ENCODE peak calls at places on chromosomes 13 and 19, in six cellular contexts. C, M, W, V, I and F are unnamed samples.

GRCh38 chr13:37070956-37071355 is 11.5 kb upstream of the SUPT20H start:
- DNase-seq in C (no peak), M (no peak), W (no peak), V (no peak), I (no peak), F (no peak)

GRCh38 chr19:12580180-12580694 is 29.0 kb upstream of the ZNF564 start:
- DNase-seq in C (no peak), M (no peak), W (no peak), V (no peak), I (no peak), F (no peak)

GRCh38 chr13:84025828-84026227 is 143.6 kb upstream of the SLITRK1 start:
- DNase-seq in C (no peak), M (no peak), W (no peak), V (no peak), I (no peak), F (no peak)

GRCh38 chr13:79741006-79741405 is 260.1 kb downstream of the NDFIP2 start:
- DNase-seq in C (no peak), M (no peak), W (no peak), V (peak), I (peak), F (no peak)

GRCh38 chr19:9673912-9674668 is 810 bp downstream of the ZNF562 start:
- DNase-seq in C (no peak), M (peak), W (peak), V (no peak), I (peak), F (no peak)

GRCh38 chr13:25859528-25859927 is 192.3 kb downstream of the SHISA2 start:
- DNase-seq in C (no peak), M (no peak), W (no peak), V (no peak), I (no peak), F (no peak)

GRCh38 chr13:44652223-44652622 is 76.1 kb upstream of the TSC22D1 start:
- DNase-seq in C (no peak), M (no peak), W (no peak), V (no peak), I (no peak), F (no peak)

GRCh38 chr13:106117035-106117434 is 418.4 kb downstream of the EFNB2 start:
- DNase-seq in C (no peak), M (peak), W (no peak), V (peak), I (no peak), F (no peak)

GRCh38 chr13:75197803-75198202 is 284.2 kb downstream of the TBC1D4 start:
- DNase-seq in C (no peak), M (no peak), W (no peak), V (no peak), I (no peak), F (no peak)

GRCh38 chr19:55346725-55347441 is 7.2 kb downstream of the KMT5C start:
- DNase-seq in C (no peak), M (no peak), W (no peak), V (no peak), I (no peak), F (no peak)

GRCh38 chr19:3565177-3565576 is 7.6 kb upstream of the HMG20B start:
- DNase-seq in C (no peak), M (no peak), W (no peak), V (no peak), I (peak), F (no peak)

GRCh38 chr19:11346104-11346940 is at the start of the genes CCDC159 and TMEM205:
- DNase-seq in C (peak), M (peak), W (peak), V (peak), I (peak), F (peak)

GRCh38 chr13:101846701-101847100 is 394.2 kb downstream of the ITGBL1 start:
- DNase-seq in C (no peak), M (no peak), W (no peak), V (no peak), I (no peak), F (no peak)

GRCh38 chr13:33236021-33236420 is 49.5 kb downstream of the STARD13 start:
- DNase-seq in C (no peak), M (no peak), W (no peak), V (peak), I (peak), F (no peak)

GRCh38 chr13:113939905-113940339 is 34.0 kb downstream of the C13orf46 start:
- DNase-seq in C (no peak), M (no peak), W (no peak), V (no peak), I (no peak), F (no peak)

GRCh38 chr19:35807633-35808032 is 5.0 kb downstream of the PRODH2 start:
- DNase-seq in C (no peak), M (no peak), W (no peak), V (no peak), I (no peak), F (no peak)

GRCh38 chr13:42305503-42305902 is 33.6 kb downstream of the AKAP11 start:
- DNase-seq in C (no peak), M (no peak), W (no peak), V (no peak), I (no peak), F (no peak)

GRCh38 chr13:44591316-44591715 is 15.2 kb upstream of the TSC22D1 start:
- DNase-seq in C (no peak), M (no peak), W (no peak), V (no peak), I (no peak), F (no peak)